ENCODE peak calls at places on chromosomes 11 and 22, in six cellular contexts. One of them, this sample, is unnamed.

GRCh38 chr11:59668188-59668949 is 468 bp downstream of the PATL1 start:
- DNase-seq in WTC11: peak
- DNase-seq in nephron progenitor cell: peak
- DNase-seq in activated CD4-positive, CD25-positive, alpha-beta regulatory T cell: peak
- DNase-seq in Ammon's horn: peak
- DNase-seq in amniotic stem cell: peak
- DNase-seq in this sample: peak

GRCh38 chr22:39989633-39990032 is 5.1 kb upstream of the FAM83F start:
- DNase-seq in WTC11: no peak
- DNase-seq in nephron progenitor cell: no peak
- DNase-seq in activated CD4-positive, CD25-positive, alpha-beta regulatory T cell: no peak
- DNase-seq in Ammon's horn: no peak
- DNase-seq in amniotic stem cell: no peak
- DNase-seq in this sample: no peak

GRCh38 chr11:17314232-17314547 is 37.4 kb upstream of the NCR3LG1 start:
- DNase-seq in WTC11: no peak
- DNase-seq in nephron progenitor cell: no peak
- DNase-seq in activated CD4-positive, CD25-positive, alpha-beta regulatory T cell: no peak
- DNase-seq in Ammon's horn: no peak
- DNase-seq in amniotic stem cell: peak
- DNase-seq in this sample: no peak

GRCh38 chr11:69958308-69958707 is 119.8 kb upstream of the ANO1 start:
- DNase-seq in WTC11: no peak
- DNase-seq in nephron progenitor cell: no peak
- DNase-seq in activated CD4-positive, CD25-positive, alpha-beta regulatory T cell: no peak
- DNase-seq in Ammon's horn: no peak
- DNase-seq in amniotic stem cell: no peak
- DNase-seq in this sample: no peak

GRCh38 chr22:25362883-25363240 is 143.4 kb downstream of the CRYBB2 start:
- DNase-seq in WTC11: no peak
- DNase-seq in nephron progenitor cell: no peak
- DNase-seq in activated CD4-positive, CD25-positive, alpha-beta regulatory T cell: no peak
- DNase-seq in Ammon's horn: no peak
- DNase-seq in amniotic stem cell: no peak
- DNase-seq in this sample: no peak

GRCh38 chr22:30204015-30204741 is 42.4 kb downstream of the LIF start:
- DNase-seq in WTC11: no peak
- DNase-seq in nephron progenitor cell: no peak
- DNase-seq in activated CD4-positive, CD25-positive, alpha-beta regulatory T cell: no peak
- DNase-seq in Ammon's horn: no peak
- DNase-seq in amniotic stem cell: no peak
- DNase-seq in this sample: no peak

GRCh38 chr11:64089915-64090810 is 54.4 kb downstream of the FLRT1 start:
- DNase-seq in WTC11: no peak
- DNase-seq in nephron progenitor cell: no peak
- DNase-seq in activated CD4-positive, CD25-positive, alpha-beta regulatory T cell: no peak
- DNase-seq in Ammon's horn: no peak
- DNase-seq in amniotic stem cell: no peak
- DNase-seq in this sample: no peak

GRCh38 chr22:44111562-44112155 is 69.1 kb upstream of the PARVG start:
- DNase-seq in WTC11: no peak
- DNase-seq in nephron progenitor cell: no peak
- DNase-seq in activated CD4-positive, CD25-positive, alpha-beta regulatory T cell: no peak
- DNase-seq in Ammon's horn: no peak
- DNase-seq in amniotic stem cell: no peak
- DNase-seq in this sample: no peak

GRCh38 chr11:118635642-118636041 is 28.2 kb downstream of the PHLDB1 start:
- DNase-seq in WTC11: no peak
- DNase-seq in nephron progenitor cell: no peak
- DNase-seq in activated CD4-positive, CD25-positive, alpha-beta regulatory T cell: no peak
- DNase-seq in Ammon's horn: no peak
- DNase-seq in amniotic stem cell: no peak
- DNase-seq in this sample: no peak

GRCh38 chr11:45937916-45938315 is 15.5 kb downstream of the LARGE2 start:
- DNase-seq in WTC11: no peak
- DNase-seq in nephron progenitor cell: no peak
- DNase-seq in activated CD4-positive, CD25-positive, alpha-beta regulatory T cell: no peak
- DNase-seq in Ammon's horn: no peak
- DNase-seq in amniotic stem cell: no peak
- DNase-seq in this sample: no peak

GRCh38 chr22:35620624-35621245 is 3.6 kb upstream of the MB start:
- DNase-seq in WTC11: no peak
- DNase-seq in nephron progenitor cell: no peak
- DNase-seq in activated CD4-positive, CD25-positive, alpha-beta regulatory T cell: no peak
- DNase-seq in Ammon's horn: peak
- DNase-seq in amniotic stem cell: no peak
- DNase-seq in this sample: no peak

GRCh38 chr22:48976556-48977535 is 850.8 kb downstream of the BRD1 start:
- DNase-seq in WTC11: no peak
- DNase-seq in nephron progenitor cell: no peak
- DNase-seq in activated CD4-positive, CD25-positive, alpha-beta regulatory T cell: no peak
- DNase-seq in Ammon's horn: no peak
- DNase-seq in amniotic stem cell: no peak
- DNase-seq in this sample: no peak

GRCh38 chr11:66745356-66746235 is 16.6 kb upstream of the SPTBN2 start:
- DNase-seq in WTC11: peak
- DNase-seq in nephron progenitor cell: peak
- DNase-seq in activated CD4-positive, CD25-positive, alpha-beta regulatory T cell: peak
- DNase-seq in Ammon's horn: no peak
- DNase-seq in amniotic stem cell: no peak
- DNase-seq in this sample: no peak

GRCh38 chr22:38177926-38178604 is 3.6 kb downstream of the PLA2G6 start:
- DNase-seq in WTC11: no peak
- DNase-seq in nephron progenitor cell: no peak
- DNase-seq in activated CD4-positive, CD25-positive, alpha-beta regulatory T cell: no peak
- DNase-seq in Ammon's horn: peak
- DNase-seq in amniotic stem cell: peak
- DNase-seq in this sample: no peak

GRCh38 chr11:72354356-72355115 is 79.8 kb downstream of the CLPB start:
- DNase-seq in WTC11: no peak
- DNase-seq in nephron progenitor cell: no peak
- DNase-seq in activated CD4-positive, CD25-positive, alpha-beta regulatory T cell: no peak
- DNase-seq in Ammon's horn: no peak
- DNase-seq in amniotic stem cell: no peak
- DNase-seq in this sample: no peak

GRCh38 chr22:29784451-29785361 is 17.5 kb downstream of the UQCR10 start:
- DNase-seq in WTC11: no peak
- DNase-seq in nephron progenitor cell: no peak
- DNase-seq in activated CD4-positive, CD25-positive, alpha-beta regulatory T cell: no peak
- DNase-seq in Ammon's horn: peak
- DNase-seq in amniotic stem cell: no peak
- DNase-seq in this sample: no peak

GRCh38 chr11:64746486-64746885 is 2.5 kb upstream of the RASGRP2 start:
- DNase-seq in WTC11: no peak
- DNase-seq in nephron progenitor cell: no peak
- DNase-seq in activated CD4-positive, CD25-positive, alpha-beta regulatory T cell: no peak
- DNase-seq in Ammon's horn: no peak
- DNase-seq in amniotic stem cell: no peak
- DNase-seq in this sample: no peak

GRCh38 chr22:50641696-50642607 is 14.0 kb upstream of the ARSA start:
- DNase-seq in WTC11: peak
- DNase-seq in nephron progenitor cell: peak
- DNase-seq in activated CD4-positive, CD25-positive, alpha-beta regulatory T cell: no peak
- DNase-seq in Ammon's horn: peak
- DNase-seq in amniotic stem cell: no peak
- DNase-seq in this sample: peak

GRCh38 chr11:91263698-91264097 is 960.9 kb upstream of the FAT3 start:
- DNase-seq in WTC11: no peak
- DNase-seq in nephron progenitor cell: no peak
- DNase-seq in activated CD4-positive, CD25-positive, alpha-beta regulatory T cell: no peak
- DNase-seq in Ammon's horn: no peak
- DNase-seq in amniotic stem cell: no peak
- DNase-seq in this sample: no peak

GRCh38 chr11:17164361-17165246 is 43.2 kb downstream of the PIK3C2A start:
- DNase-seq in WTC11: no peak
- DNase-seq in nephron progenitor cell: no peak
- DNase-seq in activated CD4-positive, CD25-positive, alpha-beta regulatory T cell: no peak
- DNase-seq in Ammon's horn: no peak
- DNase-seq in amniotic stem cell: no peak
- DNase-seq in this sample: no peak

GRCh38 chr11:43638717-43639116 is 41.8 kb upstream of the HSD17B12 start:
- DNase-seq in WTC11: no peak
- DNase-seq in nephron progenitor cell: no peak
- DNase-seq in activated CD4-positive, CD25-positive, alpha-beta regulatory T cell: no peak
- DNase-seq in Ammon's horn: no peak
- DNase-seq in amniotic stem cell: no peak
- DNase-seq in this sample: no peak

GRCh38 chr11:96207459-96208449 is 135.2 kb downstream of the MAML2 start:
- DNase-seq in WTC11: no peak
- DNase-seq in nephron progenitor cell: no peak
- DNase-seq in activated CD4-positive, CD25-positive, alpha-beta regulatory T cell: no peak
- DNase-seq in Ammon's horn: no peak
- DNase-seq in amniotic stem cell: no peak
- DNase-seq in this sample: no peak

GRCh38 chr11:65388731-65389130 is 2.3 kb downstream of the FRMD8 start:
- DNase-seq in WTC11: no peak
- DNase-seq in nephron progenitor cell: no peak
- DNase-seq in activated CD4-positive, CD25-positive, alpha-beta regulatory T cell: no peak
- DNase-seq in Ammon's horn: no peak
- DNase-seq in amniotic stem cell: no peak
- DNase-seq in this sample: no peak

GRCh38 chr11:75467881-75468280 is 34.9 kb upstream of the KLHL35 start:
- DNase-seq in WTC11: no peak
- DNase-seq in nephron progenitor cell: no peak
- DNase-seq in activated CD4-positive, CD25-positive, alpha-beta regulatory T cell: no peak
- DNase-seq in Ammon's horn: no peak
- DNase-seq in amniotic stem cell: no peak
- DNase-seq in this sample: no peak

GRCh38 chr11:65861533-65862183 is 1.4 kb downstream of the MUS81 start:
- DNase-seq in WTC11: no peak
- DNase-seq in nephron progenitor cell: no peak
- DNase-seq in activated CD4-positive, CD25-positive, alpha-beta regulatory T cell: no peak
- DNase-seq in Ammon's horn: no peak
- DNase-seq in amniotic stem cell: no peak
- DNase-seq in this sample: no peak

GRCh38 chr11:56714206-56714605 is 15.3 kb downstream of the OR9G1 start:
- DNase-seq in WTC11: no peak
- DNase-seq in nephron progenitor cell: no peak
- DNase-seq in activated CD4-positive, CD25-positive, alpha-beta regulatory T cell: no peak
- DNase-seq in Ammon's horn: no peak
- DNase-seq in amniotic stem cell: no peak
- DNase-seq in this sample: no peak

GRCh38 chr11:72814831-72815618 is 814 bp downstream of the ATG16L2 start:
- DNase-seq in WTC11: peak
- DNase-seq in nephron progenitor cell: no peak
- DNase-seq in activated CD4-positive, CD25-positive, alpha-beta regulatory T cell: peak
- DNase-seq in Ammon's horn: no peak
- DNase-seq in amniotic stem cell: no peak
- DNase-seq in this sample: no peak

This sample was measured in neural crest cell.